ENCODE peak calls at places on chromosome 15, in six cellular contexts. P, N, D, M, K and L are unnamed samples.

GRCh38 chr15:38186505-38186904 is 66.1 kb upstream of the SPRED1 start:
- DNase-seq in P (no peak), N (no peak), D (no peak), M (no peak), K (no peak), L (no peak)

GRCh38 chr15:76994971-76995945 is at the start of gene PSTPIP1:
- DNase-seq in P (peak; percentile 43), N (peak; percentile 68), D (peak; percentile 59), M (no peak), K (no peak), L (no peak)

GRCh38 chr15:89448825-89449224 is 47.6 kb downstream of the RHCG start:
- DNase-seq in P (no peak), N (no peak), D (no peak), M (no peak), K (no peak), L (no peak)

GRCh38 chr15:81199031-81199779 is 2.5 kb downstream of the IL16 start:
- DNase-seq in P (no peak), N (no peak), D (no peak), M (no peak), K (no peak), L (no peak)

GRCh38 chr15:52417501-52417900 is 111.2 kb downstream of the MYO5A start:
- DNase-seq in P (peak; percentile 75), N (no peak), D (no peak), M (peak; percentile 60), K (no peak), L (no peak)

GRCh38 chr15:41936649-41937567 is 35.4 kb downstream of the EHD4 start:
- DNase-seq in P (no peak), N (peak; percentile 70), D (no peak), M (peak; percentile 95), K (no peak), L (no peak)

GRCh38 chr15:36970522-36970921 is 129.8 kb downstream of the MEIS2 start:
- DNase-seq in P (no peak), N (no peak), D (no peak), M (no peak), K (no peak), L (no peak)

GRCh38 chr15:71458089-71458660 is 342.9 kb downstream of the THSD4 start:
- DNase-seq in P (no peak), N (no peak), D (no peak), M (no peak), K (no peak), L (no peak)

GRCh38 chr15:84878504-84878903 is 6.0 kb upstream of the SLC28A1 start:
- DNase-seq in P (peak; percentile 58), N (peak; percentile 56), D (peak; percentile 75), M (peak; percentile 68), K (peak; percentile 66), L (peak; percentile 88)

GRCh38 chr15:67836477-67836876 is 3.4 kb downstream of the RNU6-1 start:
- DNase-seq in P (no peak), N (peak; percentile 63), D (no peak), M (no peak), K (no peak), L (peak; percentile 65)

GRCh38 chr15:82810863-82811421 is 1.5 kb downstream of the WHAMM start:
- DNase-seq in P (peak; percentile 61), N (peak; percentile 45), D (no peak), M (peak; percentile 20), K (no peak), L (no peak)

GRCh38 chr15:68354923-68355322 is 77.0 kb downstream of the ITGA11 start:
- DNase-seq in P (peak; percentile 93), N (no peak), D (no peak), M (peak; percentile 97), K (no peak), L (no peak)

GRCh38 chr15:51375966-51376640 is 34.6 kb downstream of the GLDN start:
- DNase-seq in P (peak; percentile 66), N (no peak), D (no peak), M (peak; percentile 73), K (no peak), L (no peak)

GRCh38 chr15:31551323-31551722 is 224.7 kb downstream of the KLF13 start:
- DNase-seq in P (peak; percentile 2), N (no peak), D (no peak), M (no peak), K (no peak), L (no peak)

GRCh38 chr15:83284563-83285283 is at the start of gene BNC1:
- DNase-seq in P (peak; percentile 84), N (no peak), D (no peak), M (peak; percentile 41), K (no peak), L (peak; percentile 32)

GRCh38 chr15:100671124-100671680 is 68.8 kb downstream of the ASB7 start:
- DNase-seq in P (no peak), N (no peak), D (no peak), M (no peak), K (no peak), L (no peak)

GRCh38 chr15:40441736-40442531 is 1.2 kb downstream of the BAHD1 start:
- DNase-seq in P (no peak), N (peak; percentile 32), D (peak; percentile 63), M (no peak), K (no peak), L (peak; percentile 33)

GRCh38 chr15:85154061-85154460 is 172.4 kb downstream of the PDE8A start:
- DNase-seq in P (no peak), N (no peak), D (no peak), M (no peak), K (no peak), L (no peak)

GRCh38 chr15:95097366-95097765 is 866.0 kb downstream of the MCTP2 start:
- DNase-seq in P (no peak), N (no peak), D (no peak), M (no peak), K (no peak), L (no peak)

GRCh38 chr15:93384886-93385285 is 295.9 kb upstream of the RGMA start:
- DNase-seq in P (no peak), N (no peak), D (no peak), M (no peak), K (no peak), L (no peak)
- H3K36me3 ChIP-seq in P (no peaks in the 10 kb centered on the region), N (no peaks in the 10 kb centered on the region), D (no peaks in the 10 kb centered on the region), M (no peaks in the 10 kb centered on the region), K (no peaks in the 10 kb centered on the region), L (no peaks in the 10 kb centered on the region)

GRCh38 chr15:57134877-57135276 is 216.4 kb downstream of the TCF12 start:
- DNase-seq in P (no peak), N (no peak), D (no peak), M (no peak), K (no peak), L (no peak)
- H3K36me3 ChIP-seq in P (no peaks in the 10 kb centered on the region), N (no peaks in the 10 kb centered on the region), D (no peaks in the 10 kb centered on the region), M (no peaks in the 10 kb centered on the region), K (no peaks in the 10 kb centered on the region), L (no peaks in the 10 kb centered on the region)

GRCh38 chr15:44595656-44596510 is 58.9 kb downstream of the EIF3J start:
- DNase-seq in P (no peak), N (no peak), D (no peak), M (peak; percentile 11), K (no peak), L (no peak)
- H3K36me3 ChIP-seq in P (peaks cover 19% of the 10 kb centered on the region), N (peaks cover 28% of the 10 kb centered on the region), D (peaks cover 2% of the 10 kb centered on the region), M (peaks cover 40% of the 10 kb centered on the region), K (peaks cover 33% of the 10 kb centered on the region), L (no peaks in the 10 kb centered on the region)

DNA sequence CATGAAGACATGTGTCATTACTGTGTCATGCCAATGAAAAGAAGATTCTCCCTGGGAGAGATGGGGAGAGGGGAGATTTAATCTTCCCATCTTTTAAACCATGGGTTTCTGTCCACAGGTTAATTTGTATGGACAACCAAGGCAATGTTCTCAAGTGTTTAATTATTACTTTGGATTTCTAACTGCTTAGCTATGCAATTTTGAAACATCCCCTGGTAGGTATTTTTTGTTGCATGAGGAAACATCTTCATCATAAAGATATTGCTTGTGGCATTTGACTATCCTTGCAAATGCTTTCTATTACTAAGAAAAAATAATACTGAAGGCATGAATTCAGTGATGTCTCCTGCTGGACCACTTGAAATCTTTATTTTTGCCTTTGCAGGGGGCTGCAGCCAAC is 326.6 kb upstream of the TPM1 start:
- DNase-seq in P (no peak), N (no peak), D (no peak), M (no peak), K (no peak), L (no peak)
- H3K36me3 ChIP-seq in P (no peaks in the 10 kb centered on the region), N (no peaks in the 10 kb centered on the region), D (no peaks in the 10 kb centered on the region), M (peaks cover 21% of the 10 kb centered on the region), K (peaks cover 2% of the 10 kb centered on the region), L (no peaks in the 10 kb centered on the region)

DNA sequence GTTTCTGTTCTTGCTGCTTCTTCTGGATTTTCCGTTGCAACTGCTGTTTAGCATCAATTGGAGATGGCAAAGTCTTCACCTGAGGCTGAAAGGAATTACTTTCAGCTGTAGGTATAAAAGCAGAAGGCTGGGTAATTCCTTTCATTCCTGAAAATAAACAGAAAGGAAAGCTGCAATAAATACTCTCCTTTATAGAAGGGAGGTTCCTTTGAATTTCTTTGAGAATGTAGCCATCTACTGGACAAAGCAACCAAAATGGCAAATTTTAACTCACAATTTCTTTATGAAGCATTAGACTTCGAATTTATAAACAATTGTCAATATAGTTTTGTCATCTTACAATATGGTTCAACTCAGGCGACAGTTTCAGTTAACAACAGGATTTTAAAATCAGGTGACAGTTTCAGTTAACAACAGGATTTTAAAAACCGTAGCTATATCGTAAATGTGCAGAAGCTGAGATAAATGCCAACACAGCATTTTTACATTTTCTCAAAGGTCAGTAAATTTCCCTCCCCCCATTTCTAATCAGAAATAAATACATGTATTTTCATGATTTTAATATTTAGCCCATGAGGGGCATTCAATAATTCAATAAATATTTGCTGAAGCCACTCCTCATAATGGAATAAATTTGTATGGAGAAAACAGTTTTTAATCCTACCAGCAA is 105.0 kb upstream of the NEDD4 start:
- DNase-seq in P (no peak), N (no peak), D (no peak), M (peak; percentile 6), K (no peak), L (no peak)
- H3K36me3 ChIP-seq in P (peaks cover 50% of the 10 kb centered on the region), N (peaks cover 32% of the 10 kb centered on the region), D (no peaks in the 10 kb centered on the region), M (peaks cover 24% of the 10 kb centered on the region), K (peaks cover 27% of the 10 kb centered on the region), L (no peaks in the 10 kb centered on the region)

DNA sequence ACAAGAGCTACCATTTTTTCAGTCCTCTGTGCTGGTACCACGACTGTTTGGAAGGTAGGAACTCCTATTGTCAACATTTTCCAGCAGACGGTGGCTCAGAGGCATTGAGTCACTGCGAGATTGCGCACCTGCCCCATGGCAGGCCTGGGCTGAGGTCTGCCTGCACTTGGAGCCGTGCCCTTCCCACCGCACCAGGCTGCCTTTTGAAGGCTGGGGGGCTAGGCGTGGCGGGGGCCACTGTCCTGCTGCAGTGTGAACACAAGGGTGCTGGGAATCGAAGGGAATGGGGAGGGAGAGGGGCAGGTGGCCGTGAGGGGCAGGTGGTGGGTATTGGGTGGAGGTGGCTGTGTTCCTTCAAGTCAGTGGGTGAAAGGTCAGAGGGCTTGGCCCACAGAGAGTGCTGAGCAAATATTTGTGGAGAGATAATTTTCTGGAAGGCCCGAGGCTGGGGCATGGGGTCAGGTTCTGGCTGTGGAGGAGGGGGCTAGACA is 16.3 kb downstream of the SNX33 start:
- DNase-seq in P (no peak), N (no peak), D (no peak), M (no peak), K (no peak), L (no peak)
- H3K36me3 ChIP-seq in P (peaks cover 5% of the 10 kb centered on the region), N (no peaks in the 10 kb centered on the region), D (no peaks in the 10 kb centered on the region), M (peaks cover 35% of the 10 kb centered on the region), K (peaks cover 6% of the 10 kb centered on the region), L (no peaks in the 10 kb centered on the region)